ENCODE peak calls at places on chromosomes 3 and 15, in seven cellular contexts. Z is CD8-positive, alpha-beta T cell; X is psoas muscle; W is GM23338; G is cardiac muscle cell; E is GM12878; K is colonic mucosa. C is an unnamed sample.

GRCh38 chr3:129313983-129314756 is 35.5 kb downstream of the HMCES start:
- DNase-seq in Z (no peak), X (no peak), W (peak; percentile 67), G (no peak), E (no peak), K (no peak), C (no peak)

GRCh38 chr15:80436511-80437307 is 32.5 kb downstream of the ARNT2 start:
- DNase-seq in Z (no peak), X (no peak), W (no peak), G (no peak), E (no peak), K (no peak), C (no peak)

GRCh38 chr3:170426240-170426797 is 7.7 kb downstream of the CLDN11 start:
- DNase-seq in Z (no peak), X (no peak), W (no peak), G (no peak), E (no peak), K (no peak), C (no peak)

GRCh38 chr3:79598594-79598993 is 169.2 kb downstream of the ROBO1 start:
- DNase-seq in Z (no peak), X (no peak), W (peak; percentile 16), G (peak; percentile 2), E (no peak), K (no peak), C (no peak)

GRCh38 chr3:140455476-140455875 is 222.4 kb upstream of the TRIM42 start:
- DNase-seq in Z (no peak), X (no peak), W (no peak), G (no peak), E (no peak), K (no peak), C (no peak)

GRCh38 chr15:54575586-54575985 is 597.3 kb downstream of the UNC13C start:
- DNase-seq in Z (no peak), X (no peak), W (no peak), G (no peak), E (no peak), K (no peak), C (no peak)

GRCh38 chr15:100810229-100810628 is 69.4 kb upstream of the ALDH1A3 start:
- DNase-seq in Z (no peak), X (no peak), W (no peak), G (no peak), E (no peak), K (no peak), C (no peak)

GRCh38 chr3:183006396-183007002 is 26.2 kb upstream of the DCUN1D1 start:
- DNase-seq in Z (no peak), X (no peak), W (peak; percentile 42), G (no peak), E (no peak), K (no peak), C (no peak)

GRCh38 chr15:61819386-61819785 is 240.9 kb downstream of the VPS13C start:
- DNase-seq in Z (no peak), X (no peak), W (no peak), G (no peak), E (no peak), K (no peak), C (no peak)

GRCh38 chr15:89067751-89068150 is 20.5 kb upstream of the ABHD2 start:
- DNase-seq in Z (no peak), X (no peak), W (no peak), G (no peak), E (no peak), K (no peak), C (no peak)

GRCh38 chr3:74370342-74370741 is 244.1 kb downstream of the CNTN3 start:
- DNase-seq in Z (no peak), X (no peak), W (no peak), G (no peak), E (no peak), K (no peak), C (no peak)

GRCh38 chr3:126103121-126104027 is 19.4 kb upstream of the SLC41A3 start:
- DNase-seq in Z (no peak), X (no peak), W (peak; percentile 61), G (no peak), E (no peak), K (peak; percentile 14), C (peak; percentile 75)
- TF ChIP-seq CTCF in Z (no peak), X (no peak), W (peak; percentile 70), G (no peak), E (peak; percentile 10), K (no peak), C (no peak)

GRCh38 chr3:59605944-59606534 is 556.2 kb upstream of the CFAP20DC start:
- DNase-seq in Z (no peak), X (no peak), W (no peak), G (peak; percentile 58), E (no peak), K (no peak), C (no peak)
- H3K27ac ChIP-seq in Z (no peak overlapping the region), X (no peak overlapping the region), W (no peak overlapping the region), G (peak overlapping the region; percentile 77), E (no peak overlapping the region), K (no peak overlapping the region), C (no peak overlapping the region)

GRCh38 chr15:22893081-22893480 is 54.6 kb downstream of the NIPA2 start:
- DNase-seq in Z (no peak), X (no peak), W (no peak), G (no peak), E (no peak), K (no peak), C (no peak)

GRCh38 chr15:22891426-22892210 is 53.2 kb downstream of the NIPA2 start:
- DNase-seq in Z (no peak), X (no peak), W (no peak), G (no peak), E (no peak), K (no peak), C (no peak)

GRCh38 chr15:22892333-22892732 is 53.9 kb downstream of the NIPA2 start:
- DNase-seq in Z (no peak), X (no peak), W (no peak), G (peak; percentile 3), E (no peak), K (no peak), C (no peak)

GRCh38 chr15:22895465-22896190 is 57.2 kb downstream of the NIPA2 start:
- DNase-seq in Z (no peak), X (no peak), W (no peak), G (no peak), E (peak; percentile 1), K (peak; percentile 56), C (no peak)

GRCh38 chr15:22893881-22894280 is 55.4 kb downstream of the NIPA2 start:
- DNase-seq in Z (no peak), X (no peak), W (peak; percentile 28), G (no peak), E (no peak), K (no peak), C (no peak)
- H3K4me1 ChIP-seq in Z (no peaks in the 10 kb centered on the region), X (no peaks in the 10 kb centered on the region), W (no peaks in the 10 kb centered on the region), G (peaks cover 8% of the 10 kb centered on the region), E (no peaks in the 10 kb centered on the region), K (no peaks in the 10 kb centered on the region), C (no peaks in the 10 kb centered on the region)

DNA sequence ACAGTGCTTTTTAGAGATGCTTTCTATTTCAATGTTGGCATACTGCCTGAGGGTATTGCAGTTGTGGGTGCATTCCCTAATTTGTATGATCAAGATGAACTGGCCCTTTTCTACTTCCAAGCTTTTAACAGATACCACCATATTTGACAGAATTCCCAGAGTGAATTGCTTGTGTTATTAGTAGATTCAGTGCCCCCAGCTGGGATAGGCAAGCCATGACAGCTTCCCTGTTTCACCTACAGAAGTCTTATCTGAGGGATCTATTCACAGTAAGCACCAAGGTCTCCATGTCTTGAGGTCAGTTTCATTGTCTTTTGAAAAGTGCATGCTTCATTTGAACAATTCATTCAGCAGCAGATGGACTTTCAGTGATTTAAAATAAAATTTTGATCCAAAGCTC is 68.8 kb upstream of the GOLGA6B start:
- DNase-seq in Z (no peak), X (no peak), W (peak; percentile 43), G (no peak), E (no peak), K (no peak), C (no peak)
- TF ChIP-seq CTCF in Z (no peak), X (peak; percentile 6), W (peak; percentile 47), G (peak; percentile 26), E (peak; percentile 23), K (no peak), C (no peak)

GRCh38 chr3:37161351-37161750 is 13.0 kb downstream of the LRRFIP2 start:
- DNase-seq in Z (no peak), X (no peak), W (no peak), G (no peak), E (no peak), K (no peak), C (no peak)

GRCh38 chr3:37163262-37164020 is 10.9 kb downstream of the LRRFIP2 start:
- DNase-seq in Z (no peak), X (no peak), W (peak; percentile 47), G (no peak), E (no peak), K (no peak), C (no peak)

DNA sequence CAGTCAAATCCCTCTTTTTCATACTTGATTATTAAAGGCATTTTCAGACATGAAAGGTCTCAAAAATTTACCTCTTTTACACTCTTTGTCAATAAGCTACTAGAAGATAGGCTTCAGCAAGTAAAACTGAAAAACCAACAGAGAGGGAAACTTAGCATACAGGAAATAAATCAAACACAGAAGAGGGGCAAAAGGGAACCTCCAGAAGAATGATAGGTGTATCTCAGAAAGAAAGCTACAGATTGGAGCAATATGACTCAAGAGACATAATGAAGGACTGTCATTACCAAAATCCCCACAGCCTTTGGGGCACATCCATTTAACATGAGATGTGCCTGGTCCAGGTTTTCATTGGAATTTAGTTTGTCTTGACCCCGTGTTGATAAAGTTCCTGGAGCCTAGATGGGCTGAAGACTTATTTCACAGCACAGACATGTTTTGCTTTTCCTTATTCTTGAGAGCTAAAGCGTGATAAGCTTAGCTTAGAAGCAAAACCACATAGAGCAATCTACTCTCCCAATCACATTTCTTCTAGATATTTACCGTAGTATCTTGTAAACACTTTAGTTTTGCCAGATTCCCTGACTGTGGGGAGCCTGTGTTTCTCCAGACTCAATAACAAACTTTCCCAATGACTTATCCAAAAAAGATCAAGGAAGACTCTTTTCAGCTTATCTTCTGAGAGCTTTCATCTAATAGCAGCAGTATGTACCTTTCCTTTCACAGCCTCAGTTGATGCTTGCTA is 11.7 kb downstream of the LRRFIP2 start:
- DNase-seq in Z (no peak), X (no peak), W (no peak), G (no peak), E (no peak), K (no peak), C (no peak)
- H3K27ac ChIP-seq in Z (no peak overlapping the region), X (no peak overlapping the region), W (peak overlapping the region; percentile 2), G (peak overlapping the region; percentile 22), E (peak overlapping the region; percentile 61), K (no peak overlapping the region), C (no peak overlapping the region)

GRCh38 chr15:74043425-74044266 is 38.7 kb downstream of the GOLGA6A start:
- DNase-seq in Z (no peak), X (no peak), W (no peak), G (no peak), E (no peak), K (no peak), C (no peak)
- H3K4me1 ChIP-seq in Z (peaks cover 8% of the 10 kb centered on the region), X (no peaks in the 10 kb centered on the region), W (peaks cover 12% of the 10 kb centered on the region), G (peaks cover 10% of the 10 kb centered on the region), E (peaks cover 2% of the 10 kb centered on the region), K (no peaks in the 10 kb centered on the region), C (peaks cover 19% of the 10 kb centered on the region)

C was measured in left lung.